ENCODE peak calls at places on chromosome 4, in four cellular contexts. M, E, Q and O are unnamed samples.

GRCh38 chr4:83644677-83645639 is 109.0 kb downstream of the GPAT3 start:
- DNase-seq in M (peak), E (peak), Q (no peak), O (peak)

GRCh38 chr4:86935499-86935832 is 655 bp downstream of the AFF1 start:
- DNase-seq in M (no peak), E (no peak), Q (no peak), O (no peak)

GRCh38 chr4:57442834-57443291 is 332.7 kb upstream of the IGFBP7 start:
- DNase-seq in M (peak), E (peak), Q (peak), O (peak)

GRCh38 chr4:140373328-140374129 is at the start of gene SCOC:
- DNase-seq in M (peak), E (peak), Q (peak), O (peak)

GRCh38 chr4:132827522-132827921 is 321.6 kb upstream of the PCDH10 start:
- DNase-seq in M (no peak), E (no peak), Q (no peak), O (no peak)

GRCh38 chr4:139875456-139875855 is 209.8 kb downstream of the MGST2 start:
- DNase-seq in M (no peak), E (no peak), Q (no peak), O (no peak)

GRCh38 chr4:80005863-80006262 is 67.2 kb downstream of the ANTXR2 start:
- DNase-seq in M (peak), E (peak), Q (no peak), O (no peak)

GRCh38 chr4:3668825-3669552 is 97.2 kb upstream of the ADRA2C start:
- DNase-seq in M (no peak), E (no peak), Q (no peak), O (no peak)

GRCh38 chr4:59629348-59629747 is 1570.8 kb upstream of the ADGRL3 start:
- DNase-seq in M (no peak), E (no peak), Q (no peak), O (no peak)

GRCh38 chr4:40055379-40055872 is 1.2 kb upstream of the N4BP2 start:
- DNase-seq in M (peak), E (no peak), Q (no peak), O (no peak)

GRCh38 chr4:72525938-72526337 is 43.1 kb downstream of the ADAMTS3 start:
- DNase-seq in M (no peak), E (no peak), Q (no peak), O (no peak)

GRCh38 chr4:153113061-153113837 is 91.0 kb upstream of the TRIM2 start:
- DNase-seq in M (no peak), E (no peak), Q (no peak), O (no peak)

GRCh38 chr4:52059372-52059771 is 8.3 kb downstream of the SPATA18 start:
- DNase-seq in M (no peak), E (no peak), Q (no peak), O (peak)

GRCh38 chr4:80767944-80768343 is 262.6 kb upstream of the BMP3 start:
- DNase-seq in M (no peak), E (no peak), Q (no peak), O (no peak)

GRCh38 chr4:39614487-39615162 is 24.0 kb downstream of the SMIM14 start:
- DNase-seq in M (no peak), E (no peak), Q (no peak), O (peak)

GRCh38 chr4:122412547-122412946 is 33.7 kb downstream of the ADAD1 start:
- DNase-seq in M (no peak), E (peak), Q (no peak), O (no peak)

GRCh38 chr4:71648923-71649322 is 135.0 kb downstream of the GC start:
- DNase-seq in M (no peak), E (no peak), Q (no peak), O (no peak)

GRCh38 chr4:169376421-169376820 is 105.7 kb upstream of the SH3RF1 start:
- DNase-seq in M (no peak), E (no peak), Q (no peak), O (no peak)

GRCh38 chr4:53706422-53707032 is 115.2 kb upstream of the LNX1 start:
- DNase-seq in M (peak), E (peak), Q (no peak), O (peak)

GRCh38 chr4:36414248-36414647 is 132.8 kb downstream of the DTHD1 start:
- DNase-seq in M (no peak), E (no peak), Q (no peak), O (peak)

GRCh38 chr4:105896461-105896939 is 1.2 kb downstream of the NPNT start:
- DNase-seq in M (no peak), E (no peak), Q (no peak), O (no peak)

GRCh38 chr4:4344915-4345527 is 41.9 kb upstream of the NSG1 start:
- DNase-seq in M (no peak), E (no peak), Q (no peak), O (no peak)

GRCh38 chr4:182873726-182874125 is 43.5 kb downstream of the DCTD start:
- DNase-seq in M (no peak), E (no peak), Q (no peak), O (no peak)

GRCh38 chr4:185958094-185958493 is 110.9 kb upstream of the TLR3 start:
- DNase-seq in M (peak), E (no peak), Q (no peak), O (no peak)

GRCh38 chr4:156972370-156972980 is 876 bp upstream of the PDGFC start:
- DNase-seq in M (no peak), E (no peak), Q (no peak), O (no peak)

GRCh38 chr4:42391356-42391675 is 6.0 kb upstream of the SHISA3 start:
- DNase-seq in M (no peak), E (no peak), Q (no peak), O (no peak)

GRCh38 chr4:2931765-2932560 is 31.2 kb downstream of the NOP14 start:
- DNase-seq in M (no peak), E (no peak), Q (peak), O (no peak)

GRCh38 chr4:113094802-113095201 is 45.3 kb downstream of the ANK2 start:
- DNase-seq in M (no peak), E (peak), Q (no peak), O (peak)

GRCh38 chr4:36758779-36759178 is 477.4 kb downstream of the DTHD1 start:
- DNase-seq in M (no peak), E (no peak), Q (no peak), O (no peak)

GRCh38 chr4:25144870-25145481 is 15.3 kb downstream of the SEPSECS start:
- DNase-seq in M (no peak), E (peak), Q (no peak), O (peak)

GRCh38 chr4:7237863-7238262 is 45.5 kb downstream of the SORCS2 start:
- DNase-seq in M (no peak), E (no peak), Q (no peak), O (no peak)

GRCh38 chr4:24274401-24275035 is 309.8 kb downstream of the DHX15 start:
- DNase-seq in M (no peak), E (no peak), Q (no peak), O (no peak)

GRCh38 chr4:186839122-186840037 is 115.7 kb upstream of the FAT1 start:
- DNase-seq in M (no peak), E (peak), Q (no peak), O (no peak)

GRCh38 chr4:105227054-105227453 is 80.4 kb downstream of the TET2 start:
- DNase-seq in M (no peak), E (no peak), Q (no peak), O (no peak)

GRCh38 chr4:145552181-145552822 is 66.9 kb upstream of the MMAA start:
- DNase-seq in M (no peak), E (no peak), Q (no peak), O (no peak)

GRCh38 chr4:145541266-145541770 is 59.7 kb downstream of the SMAD1 start:
- DNase-seq in M (no peak), E (no peak), Q (no peak), O (no peak)

GRCh38 chr4:145544998-145545397 is 63.3 kb downstream of the SMAD1 start:
- DNase-seq in M (no peak), E (no peak), Q (no peak), O (no peak)

GRCh38 chr4:145545538-145546224 is 64.0 kb downstream of the SMAD1 start:
- DNase-seq in M (no peak), E (no peak), Q (no peak), O (peak)

GRCh38 chr4:145546556-145546955 is 64.9 kb downstream of the SMAD1 start:
- DNase-seq in M (no peak), E (no peak), Q (no peak), O (no peak)
- TF ChIP-seq PHF8 in M (no peak), E (no peak), Q (no peak), O (no peak)

GRCh38 chr4:67394771-67395310 is 150.5 kb downstream of the CENPC start:
- DNase-seq in M (no peak), E (no peak), Q (no peak), O (no peak)

GRCh38 chr4:67396008-67396407 is 149.3 kb downstream of the CENPC start:
- DNase-seq in M (no peak), E (no peak), Q (no peak), O (no peak)

GRCh38 chr4:67401902-67402301 is 143.4 kb downstream of the CENPC start:
- DNase-seq in M (no peak), E (no peak), Q (no peak), O (no peak)

GRCh38 chr4:67393699-67394281 is 151.5 kb downstream of the CENPC start:
- DNase-seq in M (peak), E (peak), Q (no peak), O (peak)

GRCh38 chr4:67397931-67398330 is 147.4 kb downstream of the CENPC start:
- DNase-seq in M (no peak), E (no peak), Q (no peak), O (no peak)
- TF ChIP-seq PHF8 in M (no peak), E (no peak), Q (no peak), O (no peak)

DNA sequence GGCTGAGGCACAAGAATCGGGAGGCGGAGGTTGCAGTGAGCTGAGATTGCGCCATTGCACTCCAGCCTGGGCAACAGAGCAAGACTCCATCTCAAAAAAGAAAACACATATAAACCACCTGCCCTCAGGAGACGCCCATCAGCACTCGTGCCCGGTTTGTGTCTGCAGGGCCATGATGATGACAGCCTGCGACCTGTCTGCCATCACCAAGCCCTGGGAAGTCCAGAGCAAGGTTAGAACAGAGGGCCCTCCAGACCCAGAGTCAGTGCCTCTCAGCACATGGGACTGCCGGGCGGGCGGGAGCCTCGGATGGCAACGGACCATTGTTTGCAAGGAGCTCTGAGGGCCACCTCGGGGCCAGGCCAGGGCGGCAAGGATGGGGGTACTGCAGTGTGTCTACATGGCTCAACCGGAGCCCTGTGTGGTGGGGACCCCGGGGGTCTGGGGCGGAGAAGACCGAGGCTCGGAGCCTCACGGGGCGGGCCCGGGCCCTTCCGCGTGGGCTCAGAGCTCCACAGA is 9.3 kb downstream of the ATP5ME start:
- DNase-seq in M (no peak), E (no peak), Q (no peak), O (no peak)
- TF ChIP-seq PHF8 in M (no peak), E (no peak), Q (no peak), O (no peak)

GRCh38 chr4:100420571-100420970 is 97.3 kb downstream of the EMCN start:
- DNase-seq in M (no peak), E (no peak), Q (no peak), O (no peak)

GRCh38 chr4:100422911-100423310 is 94.9 kb downstream of the EMCN start:
- DNase-seq in M (no peak), E (no peak), Q (no peak), O (peak)

GRCh38 chr4:100421356-100421978 is 96.4 kb downstream of the EMCN start:
- DNase-seq in M (peak), E (no peak), Q (no peak), O (peak)

GRCh38 chr4:100428051-100428450 is 89.8 kb downstream of the EMCN start:
- DNase-seq in M (no peak), E (no peak), Q (no peak), O (peak)

DNA sequence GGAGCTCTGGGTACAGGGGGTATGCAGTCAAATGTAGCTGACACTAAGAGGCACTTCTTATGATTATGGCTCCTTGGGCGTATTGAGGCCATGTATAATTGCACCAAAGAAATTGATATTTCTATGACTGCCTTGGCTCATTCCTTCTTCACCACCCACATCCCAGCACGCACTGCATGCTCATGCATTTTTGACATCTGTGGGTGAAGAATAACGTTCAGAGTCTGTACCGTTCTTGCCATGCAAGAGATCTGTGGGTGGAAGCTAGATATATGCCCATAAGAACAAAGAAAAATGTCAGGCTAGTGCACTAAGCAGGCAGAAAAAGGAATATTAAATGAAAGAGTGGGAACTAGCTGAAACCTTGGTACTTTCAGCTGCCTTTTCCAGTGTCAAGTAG is 93.4 kb downstream of the EMCN start:
- DNase-seq in M (no peak), E (no peak), Q (no peak), O (no peak)
- TF ChIP-seq PHF8 in M (no peak), E (no peak), Q (no peak), O (no peak)

GRCh38 chr4:126678608-126679007 is 954.1 kb upstream of the INTU start:
- DNase-seq in M (no peak), E (no peak), Q (no peak), O (no peak)
- TF ChIP-seq PHF8 in M (no peak), E (no peak), Q (no peak), O (no peak)

DNA sequence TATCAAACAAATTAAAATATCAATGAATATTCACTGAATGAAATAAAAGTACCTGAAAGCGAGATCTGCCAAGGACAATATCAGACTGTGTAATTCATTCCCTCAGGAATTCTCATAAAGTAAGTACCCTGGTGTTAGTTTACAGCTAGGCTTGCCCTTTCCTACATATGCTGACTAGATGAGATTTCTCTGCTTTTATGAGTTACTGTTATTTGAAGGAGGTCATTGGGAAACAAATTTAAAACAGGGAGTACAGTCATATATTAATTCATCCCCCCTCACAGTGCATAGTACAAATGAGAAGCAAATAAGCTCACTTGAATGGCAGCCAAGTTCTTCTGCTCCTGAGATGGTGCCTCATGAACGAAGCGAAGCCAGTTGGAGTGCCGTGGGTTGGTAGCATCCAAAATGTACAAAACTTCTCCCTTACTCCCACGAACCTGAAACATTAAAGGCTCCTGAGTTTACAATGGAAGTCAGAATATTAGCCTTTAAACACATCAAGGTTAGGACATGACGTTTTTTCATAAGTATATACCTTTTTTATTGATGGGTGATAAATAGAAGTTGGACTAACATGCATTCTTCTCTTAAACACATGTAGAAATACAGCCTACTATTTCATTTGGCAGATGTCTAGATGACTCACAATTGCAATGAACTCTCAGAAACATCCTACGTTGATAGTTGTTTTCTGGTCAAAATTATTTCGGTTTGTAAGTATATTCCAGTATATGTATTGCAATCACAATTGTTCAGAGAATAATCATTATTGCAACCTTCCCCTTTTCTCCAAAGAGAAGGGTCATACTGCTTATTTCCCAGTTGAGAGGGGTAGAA is 69.2 kb downstream of the PRDM5 start:
- DNase-seq in M (no peak), E (no peak), Q (no peak), O (no peak)
- TF ChIP-seq PHF8 in M (no peak), E (no peak), Q (no peak), O (no peak)